ENCODE peak calls at places on chromosomes 16 and 17, in nine cellular contexts. J is CD8-positive, alpha-beta T cell; T is GM23338; C is upper lobe of right lung; G is heart right ventricle; N is tibial artery; Y is IMR-90; O is brain microvascular endothelial cell; M is HCT116. S is an unnamed sample. For H3K36me3, the result is how much of the 10 kb centered on the place peaks cover.

GRCh38 chr16:67456383-67457140 is 24.4 kb downstream of the ATP6V0D1 start:
- DNase-seq in C (no peak), M (no peak), N (peak), Y (peak), J (no peak), T (peak), G (peak), O (peak), S (peak)

GRCh38 chr16:4142268-4142667 is 26.0 kb upstream of the ADCY9 start:
- DNase-seq in Y (no peak), C (no peak), T (no peak), J (no peak), M (no peak), O (no peak), N (no peak), G (no peak), S (no peak)

GRCh38 chr17:15463363-15463762 is 4.1 kb downstream of the CDRT4 start:
- DNase-seq in G (peak), M (no peak), Y (peak), T (peak), J (no peak), N (peak), O (peak), C (no peak), S (peak)

GRCh38 chr16:72474511-72475123 is 302.7 kb upstream of the PMFBP1 start:
- DNase-seq in O (peak), T (no peak), J (no peak), Y (peak), G (no peak), M (peak), C (no peak), N (no peak), S (no peak)

GRCh38 chr16:77043076-77043475 is 147.9 kb upstream of the MON1B start:
- DNase-seq in T (peak), C (no peak), N (no peak), J (no peak), G (no peak), M (peak), Y (no peak), O (peak), S (no peak)

GRCh38 chr17:76612977-76613851 is 27.6 kb upstream of the ST6GALNAC2 start:
- DNase-seq in J (no peak), G (no peak), N (no peak), C (peak), T (peak), O (no peak), M (peak), Y (no peak), S (no peak)

GRCh38 chr17:17732892-17733670 is 51.8 kb downstream of the RAI1 start:
- DNase-seq in M (no peak), Y (peak), T (no peak), N (no peak), G (no peak), C (no peak), J (no peak), O (peak), S (no peak)

GRCh38 chr16:10121496-10121895 is 60.7 kb downstream of the GRIN2A start:
- DNase-seq in C (no peak), G (no peak), T (no peak), Y (peak), M (no peak), J (no peak), O (peak), N (no peak), S (no peak)

GRCh38 chr17:64028874-64029464 is 8.5 kb upstream of the ICAM2 start:
- DNase-seq in T (peak), G (peak), Y (peak), O (peak), M (peak), C (no peak), J (peak), N (peak), S (peak)

GRCh38 chr17:49468827-49469385 is 26.2 kb upstream of the NGFR start:
- DNase-seq in G (no peak), O (no peak), J (no peak), Y (no peak), T (no peak), M (no peak), C (no peak), N (peak), S (no peak)

GRCh38 chr16:15398618-15399316 is 3.2 kb downstream of the MPV17L start:
- DNase-seq in T (peak), G (no peak), J (no peak), O (no peak), C (no peak), Y (no peak), M (no peak), N (no peak), S (no peak)

GRCh38 chr17:55318081-55318480 is 53.3 kb downstream of the HLF start:
- DNase-seq in T (no peak), C (no peak), Y (no peak), M (no peak), N (no peak), O (no peak), G (no peak), J (no peak), S (no peak)

GRCh38 chr16:55489956-55490265 is 10.9 kb downstream of the MMP2 start:
- DNase-seq in Y (no peak), J (no peak), M (no peak), T (no peak), O (no peak), N (no peak), C (no peak), G (no peak), S (no peak)

GRCh38 chr17:10631048-10631700 is 25.9 kb downstream of the MYH3 start:
- DNase-seq in C (no peak), J (no peak), T (peak), G (no peak), Y (peak), N (no peak), M (no peak), O (no peak), S (no peak)

GRCh38 chr16:84913315-84913714 is 93.5 kb downstream of the CRISPLD2 start:
- DNase-seq in G (no peak), C (no peak), O (no peak), M (no peak), N (peak), Y (no peak), T (no peak), J (no peak), S (peak)

GRCh38 chr17:31564883-31565297 is 173.4 kb downstream of the RAB11FIP4 start:
- DNase-seq in G (peak), T (peak), J (no peak), M (no peak), N (no peak), C (no peak), Y (peak), O (no peak), S (no peak)

GRCh38 chr17:72183194-72183685 is 62.4 kb downstream of the SOX9 start:
- DNase-seq in J (no peak), C (no peak), O (no peak), Y (no peak), T (no peak), M (no peak), G (no peak), N (no peak), S (no peak)

GRCh38 chr17:22270381-22270780 is 578.1 kb downstream of the KCNJ18 start:
- DNase-seq in G (no peak), J (no peak), C (no peak), T (no peak), N (no peak), O (no peak), Y (no peak), M (no peak), S (no peak)

GRCh38 chr16:48901712-48902374 is 291.9 kb upstream of the N4BP1 start:
- DNase-seq in N (no peak), C (no peak), Y (no peak), T (peak), M (peak), O (no peak), J (no peak), G (no peak), S (no peak)

GRCh38 chr16:23124315-23124714 is 24.9 kb downstream of the USP31 start:
- DNase-seq in O (peak), J (no peak), Y (peak), N (no peak), G (no peak), C (no peak), M (no peak), T (no peak), S (no peak)

GRCh38 chr17:17626151-17626805 is 34.8 kb upstream of the PEMT start:
- DNase-seq in T (peak), C (no peak), J (no peak), Y (no peak), M (no peak), N (no peak), O (no peak), G (no peak), S (no peak)

GRCh38 chr16:28219283-28219682 is 7.5 kb upstream of the XPO6 start:
- DNase-seq in C (no peak), Y (peak), T (no peak), O (no peak), M (no peak), G (no peak), N (no peak), J (no peak), S (no peak)

DNA sequence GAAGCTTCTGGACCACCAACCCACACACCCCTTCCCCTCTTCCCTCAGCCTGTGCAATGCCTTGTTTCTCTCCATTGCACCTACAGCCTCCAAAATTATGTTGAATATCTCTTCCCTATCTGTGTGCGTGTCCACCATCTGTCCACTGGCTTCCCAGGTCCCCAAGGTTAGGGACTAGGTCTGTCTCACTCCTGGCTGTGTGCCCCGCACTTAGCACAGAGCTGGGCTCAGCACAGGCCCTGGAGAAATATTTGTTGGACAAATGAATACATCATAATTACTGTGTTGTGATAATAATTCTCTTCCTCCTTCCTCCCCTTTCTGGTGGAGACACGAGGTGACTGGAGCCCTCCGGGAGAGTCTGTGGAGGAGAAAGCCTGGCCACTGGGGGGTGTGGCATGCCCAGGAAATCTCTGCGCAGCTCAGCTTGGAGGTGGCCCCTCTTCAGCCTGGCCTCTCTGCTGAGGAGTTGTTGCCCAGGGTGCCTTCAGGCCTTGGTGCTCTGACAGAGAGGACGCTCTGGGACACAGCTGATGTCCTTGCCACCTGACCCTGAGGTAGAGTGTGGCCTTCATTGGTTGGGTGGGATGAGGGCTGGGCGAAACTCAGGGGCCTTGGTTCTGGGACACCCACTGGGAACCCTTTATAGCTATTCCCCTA is 3.3 kb upstream of the BRD7 start:
- DNase-seq in O (no peak), T (peak), J (no peak), M (no peak), Y (no peak), G (no peak), N (no peak), C (no peak), S (no peak)
- TF ChIP-seq CTCF in O (peak), T (peak), J (no peak), M (no peak), Y (peak), G (peak), N (peak), C (no peak), S (no peak)

DNA sequence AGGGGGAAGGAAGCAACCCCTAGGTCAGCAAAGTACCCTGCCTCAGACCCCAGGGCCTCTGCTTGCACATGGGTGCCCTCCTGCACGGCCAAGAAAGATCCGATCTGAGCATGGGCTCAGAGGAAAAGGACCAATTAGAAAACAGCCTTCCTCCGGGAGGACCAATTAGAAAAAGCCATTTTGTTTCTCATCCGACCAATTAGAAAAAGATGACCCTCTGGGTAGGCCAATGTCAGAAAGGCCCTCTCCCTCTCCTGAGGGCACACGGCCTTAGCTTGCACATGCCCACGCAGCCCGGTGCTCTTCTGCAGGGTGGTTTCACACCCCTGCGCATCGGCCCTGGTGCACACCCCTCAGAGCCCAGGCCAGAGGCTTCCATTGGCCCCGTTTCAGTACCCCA is 5.1 kb upstream of the CISD3 start:
- DNase-seq in N (no peak), M (no peak), O (no peak), C (no peak), G (no peak), J (no peak), T (no peak), Y (no peak), S (no peak)
- H3K27ac ChIP-seq in N (no peak), M (no peak), O (no peak), C (no peak), G (no peak), J (no peak), T (no peak), Y (no peak), S (peak)

DNA sequence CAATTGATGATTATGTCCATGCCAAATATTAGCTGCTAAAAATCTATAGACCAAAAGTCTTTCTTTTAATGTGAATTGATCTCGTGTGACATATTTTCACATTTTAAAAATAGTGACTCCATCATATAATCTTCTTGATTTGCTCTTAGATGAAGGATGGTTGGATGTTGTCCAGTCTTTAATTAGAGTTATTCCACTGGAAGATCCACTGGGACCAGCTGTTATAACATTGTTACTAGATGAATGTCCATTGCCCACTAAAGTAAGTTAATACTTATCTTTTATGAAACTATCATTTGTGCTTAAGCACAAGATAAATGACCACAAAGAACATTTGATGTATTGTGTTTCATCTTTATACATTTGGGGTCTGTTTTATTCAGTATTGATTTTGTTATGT is 22.8 kb downstream of the RSPRY1 start:
- DNase-seq in T (no peak), J (no peak), G (no peak), Y (no peak), C (no peak), O (no peak), M (no peak), N (no peak), S (no peak)
- H3K36me3 ChIP-seq in T (under half), J (under half), G (half or more), Y (under half), C (half or more), O (half or more), M (under half), N (half or more), S (half or more)

DNA sequence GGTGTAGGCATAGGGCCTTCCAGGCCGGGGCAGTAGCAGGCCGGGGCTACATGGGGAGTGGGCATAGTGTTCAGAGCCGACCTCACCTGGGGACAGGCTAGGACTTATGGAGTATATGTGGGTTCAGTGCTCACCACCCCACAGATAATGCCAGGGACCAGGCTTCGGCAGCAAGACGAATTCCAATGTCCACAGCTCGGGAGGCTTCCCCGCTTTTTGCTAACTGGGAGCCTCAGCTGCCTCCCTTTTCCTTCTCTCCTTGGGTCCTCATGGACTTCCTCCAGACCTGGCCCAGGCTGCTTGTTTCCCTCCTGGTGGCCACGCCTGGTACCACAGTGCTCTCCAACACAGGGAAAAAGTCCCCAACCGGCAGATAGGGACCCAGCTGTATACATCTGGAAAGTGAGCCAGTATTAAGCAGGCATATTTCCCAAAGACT is 20.1 kb upstream of the SLC46A1 start:
- DNase-seq in G (no peak), C (no peak), N (no peak), Y (no peak), O (no peak), J (no peak), T (peak), M (no peak), S (peak)
- TF ChIP-seq CTCF in G (no peak), C (peak), N (peak), Y (peak), O (peak), J (no peak), T (peak), M (peak), S (no peak)

GRCh38 chr17:80111702-80112470 is 10.5 kb downstream of the GAA start:
- DNase-seq in M (no peak), N (no peak), C (no peak), G (no peak), J (no peak), Y (no peak), T (peak), O (no peak), S (no peak)
- H3K27ac ChIP-seq in M (no peak), N (no peak), C (no peak), G (no peak), J (no peak), Y (no peak), T (no peak), O (no peak), S (no peak)

GRCh38 chr17:78409191-78409621 is 30.8 kb downstream of the PGS1 start:
- DNase-seq in M (no peak), O (no peak), J (no peak), G (no peak), Y (no peak), N (no peak), T (no peak), C (peak), S (no peak)
- H3K36me3 ChIP-seq in M (under half), O (under half), J (under half), G (half or more), Y (half or more), N (under half), T (under half), C (under half), S (under half)